ENCODE peak calls at places on chromosome 2, in ten cellular contexts. B is foreskin fibroblast, D is lower leg skin, Q is uterus, A is AG10803, C is AG09309, X is dorsolateral prefrontal cortex, U is mucosa of descending colon, H is left ventricle myocardium inferior, S is fibroblast of the aortic adventitia. K is an unnamed sample.

GRCh38 chr2:20622296-20622686 is 28.6 kb downstream of the HS1BP3 start:
- DNase-seq in B (no peak), D (no peak), Q (peak), A (no peak), C (no peak), X (peak), U (no peak), H (peak), S (no peak), K (no peak)

GRCh38 chr2:238986491-238987351 is 138.8 kb downstream of the TWIST2 start:
- DNase-seq in B (no peak), D (no peak), Q (no peak), A (no peak), C (no peak), X (no peak), U (no peak), H (no peak), S (no peak), K (no peak)

GRCh38 chr2:100142393-100142792 is at the start of gene AFF3:
- DNase-seq in B (no peak), D (no peak), Q (no peak), A (no peak), C (no peak), X (no peak), U (peak), H (no peak), S (no peak), K (no peak)

GRCh38 chr2:46434851-46435273 is 44.5 kb upstream of the TMEM247 start:
- DNase-seq in B (peak), D (no peak), Q (no peak), A (peak), C (peak), X (no peak), U (no peak), H (no peak), S (peak), K (peak)

GRCh38 chr2:182522428-182522896 is 95.6 kb upstream of the PDE1A start:
- DNase-seq in B (peak), D (no peak), Q (no peak), A (peak), C (peak), X (no peak), U (no peak), H (no peak), S (no peak), K (no peak)

GRCh38 chr2:177464549-177464948 is 72.0 kb downstream of the AGPS start:
- DNase-seq in B (peak), D (no peak), Q (no peak), A (no peak), C (no peak), X (no peak), U (no peak), H (no peak), S (no peak), K (no peak)

GRCh38 chr2:98946875-98947274 is 10.8 kb upstream of the CRACDL start:
- DNase-seq in B (no peak), D (no peak), Q (no peak), A (no peak), C (no peak), X (no peak), U (no peak), H (no peak), S (no peak), K (no peak)

GRCh38 chr2:240089306-240089705 is 36.0 kb upstream of the OR6B3 start:
- DNase-seq in B (no peak), D (no peak), Q (no peak), A (no peak), C (no peak), X (no peak), U (no peak), H (no peak), S (no peak), K (no peak)

GRCh38 chr2:58557166-58557565 is 316.0 kb upstream of the FANCL start:
- DNase-seq in B (no peak), D (no peak), Q (no peak), A (no peak), C (no peak), X (no peak), U (no peak), H (no peak), S (no peak), K (no peak)

GRCh38 chr2:219733106-219733505 is 105.7 kb downstream of the SLC4A3 start:
- DNase-seq in B (no peak), D (no peak), Q (no peak), A (no peak), C (no peak), X (no peak), U (no peak), H (no peak), S (no peak), K (no peak)

GRCh38 chr2:236922061-236922460 is 163.6 kb upstream of the COPS8 start:
- DNase-seq in B (no peak), D (no peak), Q (no peak), A (no peak), C (no peak), X (no peak), U (no peak), H (no peak), S (no peak), K (no peak)

GRCh38 chr2:120176526-120176925 is 46.7 kb downstream of the TMEM185B start:
- DNase-seq in B (no peak), D (no peak), Q (no peak), A (no peak), C (no peak), X (no peak), U (no peak), H (no peak), S (no peak), K (no peak)

GRCh38 chr2:120177973-120178372 is 45.2 kb downstream of the TMEM185B start:
- DNase-seq in B (no peak), D (no peak), Q (no peak), A (no peak), C (no peak), X (no peak), U (no peak), H (no peak), S (no peak), K (no peak)

GRCh38 chr2:120175000-120175581 is 48.1 kb downstream of the TMEM185B start:
- DNase-seq in B (peak), D (peak), Q (no peak), A (peak), C (peak), X (no peak), U (peak), H (no peak), S (peak), K (peak)

GRCh38 chr2:120180066-120180465 is 43.1 kb downstream of the TMEM185B start:
- DNase-seq in B (no peak), D (no peak), Q (no peak), A (no peak), C (no peak), X (no peak), U (no peak), H (no peak), S (no peak), K (no peak)

GRCh38 chr2:120177011-120177621 is 46.1 kb downstream of the TMEM185B start:
- DNase-seq in B (no peak), D (peak), Q (no peak), A (no peak), C (no peak), X (no peak), U (peak), H (peak), S (no peak), K (no peak)
- H3K4me3 ChIP-seq in B (no peak), D (no peak), Q (no peak), A (no peak), C (no peak), X (no peak), U (no peak), H (peak), S (no peak), K (no peak)

DNA sequence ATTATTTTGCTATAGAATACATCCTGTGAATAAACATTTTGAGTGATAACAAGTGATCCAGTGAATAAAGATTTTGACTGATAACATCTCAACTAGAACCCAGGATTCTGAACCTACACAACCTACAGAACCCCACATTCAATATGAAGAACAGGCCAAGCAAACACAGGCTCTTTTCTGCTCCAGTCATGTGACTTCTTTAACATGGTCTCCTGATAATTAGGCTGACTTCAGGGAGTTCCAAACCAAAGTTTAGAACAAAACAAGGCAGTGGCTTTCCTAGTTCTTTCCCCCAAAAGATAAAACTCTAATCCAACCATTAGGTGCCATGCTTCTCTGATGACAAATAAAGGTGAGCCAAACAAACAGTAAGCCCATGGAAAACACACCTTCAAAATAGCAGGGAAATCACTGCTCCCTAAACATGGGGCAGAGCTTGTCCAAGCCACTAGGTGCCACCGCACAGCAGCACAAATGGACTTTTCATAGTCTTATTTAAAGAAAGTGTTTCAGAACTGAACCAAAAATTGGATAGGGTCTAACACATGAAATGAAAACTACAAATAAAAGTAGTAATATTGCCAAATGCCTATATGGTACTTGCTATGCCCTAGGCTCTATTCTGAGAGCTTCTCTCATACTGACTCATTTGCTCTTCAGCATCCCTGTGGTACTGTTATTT is 95.3 kb downstream of the EVA1A start:
- DNase-seq in B (peak), D (no peak), Q (no peak), A (peak), C (no peak), X (no peak), U (no peak), H (no peak), S (peak), K (peak)
- TF ChIP-seq CTCF in B (peak), D (no peak), Q (no peak), A (peak), C (peak), X (no peak), U (no peak), H (peak), S (peak), K (peak)

GRCh38 chr2:26609839-26610277 is 31.3 kb downstream of the CIB4 start:
- DNase-seq in B (no peak), D (no peak), Q (no peak), A (no peak), C (no peak), X (no peak), U (no peak), H (no peak), S (no peak), K (no peak)

GRCh38 chr2:26607698-26608097 is 33.5 kb downstream of the CIB4 start:
- DNase-seq in B (no peak), D (no peak), Q (no peak), A (no peak), C (no peak), X (no peak), U (no peak), H (no peak), S (no peak), K (no peak)

GRCh38 chr2:26606847-26607190 is 34.3 kb downstream of the CIB4 start:
- DNase-seq in B (no peak), D (peak), Q (no peak), A (no peak), C (no peak), X (no peak), U (no peak), H (no peak), S (no peak), K (no peak)

GRCh38 chr2:26609133-26609532 is 32.0 kb downstream of the CIB4 start:
- DNase-seq in B (no peak), D (no peak), Q (no peak), A (no peak), C (no peak), X (no peak), U (no peak), H (no peak), S (no peak), K (no peak)

GRCh38 chr2:26608557-26608956 is 32.6 kb downstream of the CIB4 start:
- DNase-seq in B (no peak), D (no peak), Q (no peak), A (no peak), C (no peak), X (no peak), U (no peak), H (no peak), S (no peak), K (no peak)
- H3K4me3 ChIP-seq in B (no peak), D (no peak), Q (no peak), A (no peak), C (no peak), X (no peak), U (no peak), H (no peak), S (no peak), K (no peak)

DNA sequence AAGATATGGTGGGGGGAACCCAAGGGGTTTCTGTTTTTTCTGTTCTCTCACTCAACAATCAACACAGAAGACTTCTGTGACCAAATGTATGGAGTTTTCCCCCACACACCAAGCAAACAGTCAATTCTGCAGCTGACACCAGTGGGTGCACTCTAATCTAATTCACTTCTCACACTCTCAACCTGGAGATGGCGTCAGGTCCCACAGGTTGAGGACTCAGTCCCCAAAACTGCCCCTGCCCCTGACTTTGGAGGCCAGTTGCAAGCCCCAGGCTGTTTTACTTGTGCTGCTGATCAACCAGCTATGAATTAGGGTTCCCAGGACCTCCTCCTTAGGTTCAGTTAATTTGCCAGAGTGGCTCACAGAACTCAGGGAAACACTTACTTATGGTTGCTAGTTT is 6.2 kb downstream of the RNU2-63P start:
- DNase-seq in B (no peak), D (no peak), Q (no peak), A (no peak), C (no peak), X (no peak), U (no peak), H (no peak), S (no peak), K (no peak)
- TF ChIP-seq CTCF in B (no peak), D (no peak), Q (no peak), A (no peak), C (no peak), X (no peak), U (no peak), H (no peak), S (no peak), K (no peak)